ENCODE peak calls at places on chromosomes 16 and 17, in four cellular contexts. R is H9, V is neuronal stem cell, Y is IMR-90. J is an unnamed sample.

GRCh38 chr16:87465306-87465705 is 27.5 kb downstream of the ZCCHC14 start:
- DNase-seq in V (no peak), Y (peak), R (no peak), J (peak)

GRCh38 chr17:82013341-82013740 is 9.3 kb downstream of the CENPX start:
- DNase-seq in V (no peak), R (no peak), Y (peak), J (no peak)

GRCh38 chr16:87044829-87045228 is 272.4 kb downstream of the C16orf95 start:
- DNase-seq in V (no peak), Y (no peak), R (no peak), J (no peak)

GRCh38 chr16:55728797-55729196 is 73.0 kb downstream of the SLC6A2 start:
- DNase-seq in R (no peak), V (no peak), Y (no peak), J (no peak)

GRCh38 chr17:21275579-21276339 is 8.8 kb upstream of the MAP2K3 start:
- DNase-seq in Y (peak), R (peak), V (peak), J (peak)

GRCh38 chr16:85055503-85056210 is 28.1 kb downstream of the KIAA0513 start:
- DNase-seq in Y (peak), R (no peak), V (no peak), J (peak)

GRCh38 chr16:48959747-48960146 is 321.9 kb downstream of the CBLN1 start:
- DNase-seq in R (no peak), V (no peak), Y (no peak), J (no peak)

GRCh38 chr16:80948886-80949502 is 57.7 kb downstream of the CMC2 start:
- DNase-seq in Y (peak), R (peak), V (peak), J (no peak)

GRCh38 chr17:4208228-4208627 is 55.6 kb downstream of the ANKFY1 start:
- DNase-seq in Y (peak), R (peak), V (no peak), J (no peak)

GRCh38 chr16:89095401-89095974 is 1.8 kb downstream of the ACSF3 start:
- DNase-seq in Y (no peak), R (no peak), V (no peak), J (no peak)

GRCh38 chr16:84687715-84688114 is 12.1 kb upstream of the USP10 start:
- DNase-seq in R (no peak), V (no peak), Y (peak), J (peak)

GRCh38 chr16:70634861-70635260 is 11.5 kb upstream of the IL34 start:
- DNase-seq in V (no peak), Y (peak), R (no peak), J (no peak)

GRCh38 chr17:77320501-77321256 is 179.9 kb downstream of the SEC14L1 start:
- DNase-seq in V (no peak), R (no peak), Y (no peak), J (peak)

GRCh38 chr16:15996432-15997109 is 47.2 kb downstream of the ABCC1 start:
- DNase-seq in Y (peak), R (no peak), V (no peak), J (peak)

GRCh38 chr16:9225527-9226316 is 134.3 kb downstream of the HAPSTR1 start:
- DNase-seq in Y (no peak), V (peak), R (peak), J (no peak)

GRCh38 chr17:2337152-2337810 is at the start of gene SGSM2:
- DNase-seq in R (peak), Y (peak), V (peak), J (peak)

GRCh38 chr17:63039899-63040602 is 74.0 kb downstream of the TANC2 start:
- DNase-seq in Y (peak), V (no peak), R (no peak), J (peak)

GRCh38 chr16:13351651-13352217 is 450.3 kb downstream of the SHISA9 start:
- DNase-seq in R (peak), V (no peak), Y (no peak), J (no peak)

GRCh38 chr16:77539336-77539735 is 104.5 kb upstream of the ADAMTS18 start:
- DNase-seq in Y (no peak), R (no peak), V (no peak), J (no peak)

GRCh38 chr17:50589112-50589712 is 28.7 kb downstream of the CACNA1G start:
- DNase-seq in Y (peak), R (no peak), V (no peak), J (peak)

GRCh38 chr16:9039208-9039607 is 52.2 kb upstream of the HAPSTR1 start:
- DNase-seq in R (no peak), Y (peak), V (no peak), J (peak)

GRCh38 chr16:82651921-82652601 is 25.3 kb downstream of the CDH13 start:
- DNase-seq in V (no peak), R (no peak), Y (no peak), J (peak)

GRCh38 chr17:34723875-34724274 is 144.5 kb downstream of the TMEM132E start:
- DNase-seq in R (peak), V (no peak), Y (no peak), J (no peak)

GRCh38 chr16:83940157-83940556 is 12.9 kb upstream of the OSGIN1 start:
- DNase-seq in R (no peak), Y (no peak), V (no peak), J (no peak)

GRCh38 chr16:89097528-89097846 is 3.8 kb downstream of the ACSF3 start:
- DNase-seq in R (no peak), Y (no peak), V (no peak), J (no peak)

GRCh38 chr16:27235055-27235937 is 32.0 kb downstream of the KDM8 start:
- DNase-seq in Y (peak), R (peak), V (no peak), J (peak)

GRCh38 chr16:84819644-84820304 is at the start of gene CRISPLD2:
- DNase-seq in R (peak), Y (peak), V (peak), J (peak)

GRCh38 chr16:84161011-84161410 is 15.9 kb downstream of the DNAAF1 start:
- DNase-seq in V (no peak), R (no peak), Y (no peak), J (no peak)

DNA sequence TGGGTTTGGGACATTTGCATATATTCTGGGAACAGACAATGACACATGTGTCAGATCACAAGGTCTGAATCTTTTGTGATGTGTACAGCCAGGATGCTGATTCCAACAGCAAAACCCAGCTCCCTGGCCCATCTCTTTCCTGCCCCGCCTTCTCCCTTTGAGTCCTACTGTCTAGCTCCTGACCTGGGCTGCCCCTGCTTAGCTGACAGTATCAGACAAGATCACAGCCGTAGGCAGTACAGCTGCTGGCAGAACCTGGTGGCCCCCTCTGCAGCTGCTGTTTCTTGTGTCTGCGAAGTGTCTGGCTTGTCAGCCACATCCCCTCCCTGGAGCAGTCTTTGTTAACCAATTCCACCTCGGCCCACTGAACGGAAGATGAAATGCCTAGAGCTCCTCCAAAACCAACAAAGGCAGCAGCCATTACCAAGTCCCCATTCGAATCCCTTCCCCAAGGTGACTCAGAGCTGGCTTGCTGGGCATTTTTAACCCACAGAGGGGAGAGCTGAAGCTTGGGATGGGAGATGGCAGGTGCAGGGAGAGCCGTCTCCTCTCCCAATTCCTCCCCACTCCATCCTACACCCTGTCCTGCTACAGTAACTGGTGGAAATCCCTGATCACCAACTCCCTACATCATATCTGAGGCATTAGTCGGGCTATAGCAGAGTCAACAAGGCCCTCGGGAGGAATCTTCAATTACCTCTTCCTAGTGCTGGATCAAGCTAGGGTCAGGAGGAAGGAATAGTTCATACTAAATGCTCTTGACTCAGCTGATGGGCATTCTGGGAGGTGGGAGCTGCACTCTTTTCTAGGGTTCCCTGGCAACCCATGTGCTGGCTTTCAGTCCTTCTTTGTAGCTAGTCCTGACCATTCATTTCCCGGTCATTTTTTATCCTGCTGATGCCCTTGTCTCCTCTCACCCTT is 5.8 kb downstream of the PIPOX start:
- DNase-seq in Y (peak), R (no peak), V (no peak), J (no peak)
- H3K4me2 ChIP-seq in Y (no peak), R (no peak), V (no peak), J (no peak)

GRCh38 chr17:73727941-73728340 is 83.7 kb upstream of the SDK2 start:
- DNase-seq in R (no peak), V (no peak), Y (no peak), J (no peak)
- H2BK15ac ChIP-seq in R (no peak), V (peak), Y (no peak), J (no peak)

DNA sequence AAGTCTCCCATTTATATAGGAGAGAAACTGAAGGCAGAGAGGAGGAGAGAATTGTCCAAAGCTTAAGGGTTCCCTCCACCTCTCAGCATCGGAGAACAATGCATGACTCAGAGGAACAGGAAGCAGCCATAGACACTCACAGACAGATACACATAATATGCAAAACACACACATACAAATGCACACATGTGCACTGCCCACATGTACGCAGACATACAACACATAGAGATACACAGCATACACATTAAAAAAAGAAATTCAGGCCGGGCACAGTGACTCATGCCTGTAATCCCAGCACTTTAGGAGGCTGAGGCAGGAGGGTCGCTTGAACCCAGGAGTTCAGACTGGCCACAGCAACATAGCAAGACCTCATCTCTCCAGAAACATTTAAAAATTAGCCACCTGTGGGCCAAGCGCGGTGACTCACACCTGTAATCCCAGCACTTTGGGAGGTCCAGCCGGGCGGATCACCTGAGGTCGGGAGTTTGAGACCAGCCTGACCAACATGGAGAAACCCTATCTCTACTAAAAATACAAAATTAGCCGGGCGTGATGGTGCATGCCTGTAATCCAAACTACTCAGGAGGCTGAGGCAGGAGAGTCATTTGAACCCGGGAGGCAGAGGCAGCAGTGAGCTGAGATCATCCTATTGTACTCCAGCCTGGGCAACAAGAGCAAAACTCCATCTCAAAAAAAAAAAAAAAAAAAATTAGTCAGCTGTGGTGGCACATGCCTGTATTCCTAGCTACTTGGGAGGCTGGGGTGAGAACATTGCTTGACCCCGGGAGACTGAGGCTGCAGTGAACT is 11.3 kb downstream of the ERAL1 start:
- DNase-seq in R (no peak), Y (no peak), V (no peak), J (no peak)
- H3K9ac ChIP-seq in R (no peak), Y (no peak), V (no peak), J (no peak)

DNA sequence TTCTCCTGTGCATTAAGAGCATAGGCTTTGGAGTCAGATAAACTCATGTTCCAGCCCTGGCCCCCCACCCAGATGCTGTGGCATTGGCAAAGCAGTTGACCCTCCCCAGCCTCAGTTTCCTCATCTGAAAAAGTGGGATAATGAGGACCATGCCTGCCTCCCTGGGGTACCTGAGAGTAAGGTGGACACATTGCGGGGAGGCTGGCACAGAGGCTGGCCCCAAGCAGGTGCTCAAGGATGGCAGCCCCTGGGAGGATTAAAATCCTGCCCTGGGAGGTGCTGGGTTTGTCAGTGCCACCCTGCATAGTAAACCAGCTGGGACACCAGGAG is 11.8 kb downstream of the ENPP7 start:
- DNase-seq in V (no peak), R (no peak), Y (no peak), J (no peak)
- H3K4me2 ChIP-seq in V (no peak), R (no peak), Y (no peak), J (no peak)

GRCh38 chr17:17876959-17877547 is 40.3 kb upstream of the SREBF1 start:
- DNase-seq in R (no peak), Y (peak), V (no peak), J (peak)
- H2BK15ac ChIP-seq in R (no peak), Y (no peak), V (no peak), J (no peak)

DNA sequence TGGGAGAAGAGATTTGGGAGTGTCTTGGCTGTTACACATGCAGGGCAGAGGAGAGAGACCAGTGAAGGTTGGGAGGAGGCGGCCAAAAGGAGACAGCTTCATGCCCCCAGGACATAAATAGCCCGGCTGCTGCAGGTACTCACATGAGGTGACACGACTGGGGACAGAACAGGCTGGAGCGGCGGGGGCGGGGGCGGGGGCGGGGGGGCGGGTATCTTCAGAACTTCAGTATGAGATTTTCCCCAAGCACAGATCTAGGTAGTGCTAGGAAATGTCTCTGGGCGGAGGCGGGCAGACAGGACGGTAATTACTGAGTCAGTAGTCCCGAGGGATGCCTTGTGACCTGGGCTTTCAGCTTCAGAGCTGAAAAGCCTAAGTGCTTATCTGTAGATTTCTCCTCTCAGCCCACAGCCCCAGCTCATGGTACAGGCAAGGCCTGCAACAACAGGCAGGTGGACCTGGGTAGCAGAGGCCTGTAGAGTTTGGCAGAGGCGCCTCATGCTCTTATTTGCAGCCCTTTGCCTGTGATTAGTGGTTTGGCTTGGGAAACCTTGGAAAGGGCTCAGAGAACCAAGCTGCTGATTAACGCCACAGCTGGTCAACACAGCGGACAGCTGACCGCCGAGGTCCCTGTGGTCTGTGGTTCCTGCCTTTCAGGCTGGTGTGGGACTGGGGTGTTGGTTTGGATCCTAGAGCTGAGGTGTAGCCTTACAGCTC is 24.5 kb downstream of the UNK start:
- DNase-seq in V (no peak), Y (peak), R (peak), J (peak)
- H3K9ac ChIP-seq in V (no peak), Y (no peak), R (no peak), J (peak)

DNA sequence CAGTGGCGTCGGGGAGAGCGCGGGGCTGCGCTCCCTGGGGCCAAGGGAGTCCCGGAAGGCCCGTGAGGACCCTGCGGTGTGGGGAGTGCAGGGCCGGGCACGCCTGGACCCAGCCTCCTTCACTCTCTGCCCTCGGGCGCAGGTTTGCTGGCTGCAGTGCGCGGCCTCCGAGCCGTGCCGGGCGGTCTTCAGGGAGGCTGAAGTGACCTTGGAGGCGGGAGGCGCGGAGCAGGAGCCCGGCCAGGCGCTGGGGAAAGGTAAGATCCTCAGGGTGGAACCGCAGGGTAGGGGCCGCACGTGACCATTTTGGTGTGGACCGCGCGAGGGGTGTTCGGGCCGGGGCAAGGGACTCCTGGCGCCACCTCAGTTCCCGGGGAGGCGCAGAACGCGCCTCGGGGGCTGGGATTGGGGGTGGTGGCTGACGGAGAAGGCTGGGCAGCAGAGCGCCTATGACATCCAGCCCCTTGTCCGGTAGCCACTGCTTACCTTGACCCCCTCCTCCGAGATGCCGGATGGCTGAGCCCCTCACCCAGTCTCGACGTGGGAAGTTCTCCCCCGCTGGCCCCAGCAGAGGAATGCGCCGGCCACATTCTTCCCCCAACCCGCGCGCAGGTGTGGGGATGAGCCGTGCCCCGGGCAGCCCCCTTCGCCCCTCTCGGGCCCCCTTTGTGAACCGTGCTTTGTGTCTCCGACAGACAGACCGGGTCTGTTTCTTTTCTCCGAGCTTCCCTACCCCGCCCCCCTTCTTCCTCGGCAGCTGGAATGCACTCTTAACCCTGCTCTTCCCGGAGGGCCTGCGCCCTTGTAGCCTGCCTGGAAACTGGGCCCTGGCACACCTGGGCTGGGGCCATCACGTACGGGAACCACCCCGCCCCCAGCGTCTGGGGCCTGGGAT is 631 bp downstream of the CDH3 start:
- DNase-seq in V (no peak), R (peak), Y (no peak), J (no peak)
- H3K4me2 ChIP-seq in V (peak), R (peak), Y (no peak), J (peak)

GRCh38 chr16:67699265-67699664 is 19.9 kb downstream of the GFOD2 start:
- DNase-seq in R (no peak), Y (no peak), V (no peak), J (no peak)
- H2BK15ac ChIP-seq in R (no peak), Y (no peak), V (no peak), J (no peak)

GRCh38 chr17:29714146-29714545 is 91.4 kb upstream of the CORO6 start:
- DNase-seq in R (no peak), V (no peak), Y (no peak), J (no peak)

GRCh38 chr17:29711588-29712385 is 89.1 kb upstream of the CORO6 start:
- DNase-seq in R (no peak), V (no peak), Y (no peak), J (no peak)

GRCh38 chr17:29715680-29716079 is 93.0 kb upstream of the CORO6 start:
- DNase-seq in R (no peak), V (no peak), Y (no peak), J (no peak)

GRCh38 chr17:29712677-29713076 is 90.0 kb upstream of the CORO6 start:
- DNase-seq in R (no peak), Y (no peak), V (no peak), J (no peak)

DNA sequence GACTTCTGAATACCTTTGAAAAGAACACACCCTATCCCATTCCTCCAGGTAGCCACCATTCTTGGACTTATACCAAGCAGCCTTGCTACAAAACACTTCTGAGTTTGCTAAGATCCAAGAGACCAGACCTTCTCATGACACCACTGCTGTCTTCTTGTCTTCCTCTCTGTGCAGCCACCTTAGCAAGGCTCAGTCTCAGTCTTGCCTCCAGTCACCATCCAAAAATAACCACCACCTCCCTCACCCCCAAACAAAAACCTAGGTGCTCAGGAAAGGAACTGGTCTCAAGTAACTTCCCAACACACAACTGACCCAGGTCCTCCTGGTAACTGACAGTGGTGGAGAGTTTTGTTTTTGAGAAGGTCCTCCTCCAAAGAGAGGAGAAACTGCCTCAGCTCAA is 90.9 kb upstream of the CORO6 start:
- DNase-seq in R (no peak), V (no peak), Y (no peak), J (no peak)
- H3K9ac ChIP-seq in R (no peak), V (no peak), Y (no peak), J (no peak)